ENCODE peak calls at places on chromosomes 13 and 19, in nine cellular contexts. M is T-helper 22 cell; O is mesendoderm; A is LHCN-M2; B is substantia nigra; N is naive thymus-derived CD8-positive, alpha-beta T cell; T is C1 segment of cervical spinal cord; E is NCI-H1436 treated with DMSO at 0.1 percent for 48 hours; S is left kidney. X is an unnamed sample.

GRCh38 chr19:14021474-14021873 is 6.5 kb upstream of the RLN3 start:
- DNase-seq in O (peak; percentile 55), T (no peak), A (no peak), B (no peak), E (no peak), S (peak; percentile 78), N (no peak), M (no peak), X (no peak)

GRCh38 chr13:51194942-51195341 is 27.3 kb upstream of the FAM124A start:
- DNase-seq in E (no peak), S (no peak), M (no peak), O (no peak), A (no peak), N (no peak), B (no peak), T (no peak), X (no peak)

GRCh38 chr19:48064509-48064908 is 20.6 kb upstream of the CABP5 start:
- DNase-seq in M (no peak), E (no peak), T (no peak), B (no peak), A (no peak), N (no peak), O (peak; percentile 77), S (no peak), X (no peak)

GRCh38 chr13:81686877-81687276 is 1346.0 kb upstream of the SPRY2 start:
- DNase-seq in O (no peak), T (no peak), M (no peak), A (peak; percentile 1), E (no peak), S (peak; percentile 52), B (no peak), N (no peak), X (no peak)

GRCh38 chr13:96898212-96898611 is 96.1 kb downstream of the OXGR1 start:
- DNase-seq in O (peak; percentile 10), A (no peak), M (no peak), E (no peak), N (no peak), S (no peak), T (no peak), B (no peak), X (no peak)

GRCh38 chr13:113815151-113816058 is 48.5 kb downstream of the GAS6 start:
- DNase-seq in O (no peak), B (no peak), T (no peak), M (no peak), A (no peak), E (no peak), N (peak; percentile 38), S (no peak), X (no peak)

GRCh38 chr19:32047788-32048187 is 297.6 kb upstream of the ZNF507 start:
- DNase-seq in B (no peak), O (no peak), N (no peak), M (no peak), E (no peak), T (no peak), A (no peak), S (no peak), X (no peak)

GRCh38 chr19:29528350-29528945 is 2.7 kb downstream of the VSTM2B start:
- DNase-seq in N (peak; percentile 40), E (peak; percentile 34), S (peak; percentile 93), T (no peak), A (peak; percentile 63), B (peak; percentile 61), M (no peak), O (peak; percentile 91), X (peak; percentile 87)

GRCh38 chr13:108807841-108808240 is 178.4 kb downstream of the MYO16 start:
- DNase-seq in B (no peak), M (no peak), T (no peak), N (no peak), O (no peak), E (no peak), A (no peak), S (no peak), X (no peak)

GRCh38 chr19:3575260-3575741 is 2.6 kb downstream of the HMG20B start:
- DNase-seq in E (no peak), A (no peak), B (no peak), O (peak; percentile 80), S (peak; percentile 60), N (no peak), M (no peak), T (no peak), X (peak; percentile 52)

GRCh38 chr13:39765801-39766463 is 110.5 kb downstream of the COG6 start:
- DNase-seq in M (no peak), E (peak; percentile 36), B (peak; percentile 78), S (peak; percentile 24), A (peak; percentile 57), T (peak; percentile 26), O (peak; percentile 48), N (no peak), X (peak; percentile 55)

X was measured in dorsolateral prefrontal cortex.